ENCODE peak calls at places on chromosomes 3 and 15, in four cellular contexts. Z is K562, E is IMR-90, G is GM12878. L is an unnamed sample.

GRCh38 chr3:98522538-98523281 is at the start of gene CLDND1:
- DNase-seq in G (peak; percentile 88), Z (peak; percentile 96), E (peak; percentile 96), L (peak; percentile 98)

GRCh38 chr3:197811343-197811742 is 20.3 kb downstream of the LRCH3 start:
- DNase-seq in G (no peak), Z (no peak), E (peak; percentile 94), L (no peak)

GRCh38 chr3:53255360-53255774 is 455 bp downstream of the TKT start:
- DNase-seq in Z (no peak), E (no peak), G (no peak), L (peak; percentile 35)

GRCh38 chr3:56889131-56889530 is 87.4 kb upstream of the ARHGEF3 start:
- DNase-seq in G (no peak), E (no peak), Z (peak; percentile 9), L (no peak)

GRCh38 chr3:28915711-28916481 is 365.0 kb upstream of the RBMS3 start:
- DNase-seq in Z (no peak), E (peak; percentile 91), G (no peak), L (peak; percentile 80)

GRCh38 chr3:182414586-182414985 is 378.7 kb upstream of the ATP11B start:
- DNase-seq in E (no peak), Z (no peak), G (no peak), L (no peak)

GRCh38 chr3:122688996-122689395 is 8.4 kb downstream of the PARP14 start:
- DNase-seq in Z (no peak), E (no peak), G (no peak), L (no peak)

GRCh38 chr3:130761730-130762311 is 15.2 kb upstream of the PIK3R4 start:
- DNase-seq in Z (no peak), G (no peak), E (no peak), L (no peak)

GRCh38 chr3:177836671-177837070 is 639.4 kb upstream of the TBL1XR1 start:
- DNase-seq in E (no peak), Z (no peak), G (no peak), L (no peak)

GRCh38 chr3:24389108-24390090 is 105.3 kb downstream of the THRB start:
- DNase-seq in E (no peak), Z (no peak), G (no peak), L (no peak)

GRCh38 chr15:69943637-69944036 is 154.1 kb downstream of the TLE3 start:
- DNase-seq in G (no peak), Z (no peak), E (no peak), L (no peak)

GRCh38 chr3:86986666-86987420 is 4.1 kb downstream of the VGLL3 start:
- DNase-seq in Z (no peak), E (peak; percentile 65), G (no peak), L (no peak)

GRCh38 chr15:99055555-99056134 is 48.1 kb upstream of the PGPEP1L start:
- DNase-seq in Z (no peak), G (no peak), E (no peak), L (no peak)

GRCh38 chr3:58167431-58168351 is 43.1 kb downstream of the DNASE1L3 start:
- DNase-seq in G (no peak), Z (peak; percentile 75), E (peak; percentile 65), L (peak; percentile 64)

GRCh38 chr15:22979069-22979698 is 984 bp downstream of the CYFIP1 start:
- DNase-seq in Z (peak; percentile 69), G (no peak), E (peak; percentile 42), L (peak; percentile 59)

GRCh38 chr3:71254658-71255057 is 328.9 kb downstream of the FOXP1 start:
- DNase-seq in E (peak; percentile 63), G (no peak), Z (no peak), L (no peak)

GRCh38 chr3:123834631-123835030 is 49.5 kb downstream of the MYLK start:
- DNase-seq in E (peak; percentile 90), Z (no peak), G (no peak), L (peak; percentile 47)

GRCh38 chr3:115100806-115101205 is 46.3 kb downstream of the ZBTB20 start:
- DNase-seq in Z (no peak), E (no peak), G (no peak), L (no peak)

GRCh38 chr3:115099115-115099884 is 47.8 kb downstream of the ZBTB20 start:
- DNase-seq in G (no peak), E (peak; percentile 17), Z (no peak), L (peak; percentile 36)

GRCh38 chr3:115098354-115099073 is 48.6 kb downstream of the ZBTB20 start:
- DNase-seq in E (no peak), Z (no peak), G (no peak), L (no peak)

GRCh38 chr3:115095236-115095635 is 51.9 kb downstream of the ZBTB20 start:
- DNase-seq in E (no peak), Z (no peak), G (no peak), L (no peak)

GRCh38 chr3:115100172-115100571 is 46.9 kb downstream of the ZBTB20 start:
- DNase-seq in Z (no peak), G (peak; percentile 9), E (peak; percentile 70), L (peak; percentile 74)
- TF ChIP-seq FOS in Z (no peak), G (no peak), E (no peak), L (no peak)

GRCh38 chr3:46960801-46961200 is 15.7 kb downstream of the CCDC12 start:
- DNase-seq in G (no peak), E (no peak), Z (no peak), L (no peak)
- H3K4me2 ChIP-seq in G (peak overlapping the region; percentile 34), E (no peak overlapping the region), Z (no peak overlapping the region), L (peak overlapping the region; percentile 64)

GRCh38 chr15:89329329-89330084 is 5.1 kb downstream of the POLG start:
- DNase-seq in Z (no peak), G (no peak), E (no peak), L (no peak)
- TF ChIP-seq FOS in Z (no peak), G (no peak), E (no peak), L (no peak)

DNA sequence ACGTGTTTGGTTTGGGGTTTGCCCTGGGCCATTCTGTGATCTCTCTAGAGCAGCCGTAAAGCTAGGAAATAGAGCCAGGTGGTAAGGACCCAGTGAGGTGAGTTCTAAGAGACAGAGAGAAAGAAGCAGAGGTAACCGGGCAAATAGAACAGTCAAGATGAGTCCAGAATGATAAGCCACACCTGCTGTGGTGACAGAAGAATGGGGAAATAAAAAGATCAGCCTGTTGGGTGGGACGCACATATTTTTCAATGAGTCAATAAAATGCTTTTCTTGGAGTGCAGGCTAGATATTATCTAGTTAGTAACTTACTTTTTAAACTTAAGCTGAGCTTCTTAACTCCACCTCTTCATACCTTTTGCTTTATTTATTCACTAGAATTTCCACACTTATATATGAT is 135.0 kb downstream of the NFKBIZ start:
- DNase-seq in Z (no peak), G (no peak), E (no peak), L (no peak)
- H3K4me2 ChIP-seq in Z (no peak overlapping the region), G (no peak overlapping the region), E (no peak overlapping the region), L (no peak overlapping the region)

DNA sequence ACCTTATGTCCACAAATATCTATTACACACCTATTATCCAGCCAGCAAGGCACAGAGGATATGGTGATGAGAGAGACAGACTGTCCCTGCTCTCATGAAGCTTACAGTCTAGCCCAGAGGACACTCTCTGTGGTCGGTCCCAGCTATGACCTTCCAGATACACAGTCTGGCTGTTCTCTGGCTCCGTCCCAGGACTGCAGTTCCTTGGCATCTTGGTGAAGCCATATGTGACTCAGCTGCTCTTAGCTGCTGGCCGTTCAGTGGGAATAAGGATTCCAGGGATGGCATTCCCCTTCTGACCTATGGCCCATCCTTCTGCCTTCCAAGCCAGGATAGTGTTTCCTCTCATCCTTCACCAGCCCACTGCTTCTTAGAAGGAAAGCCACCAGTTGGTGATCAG is 30.8 kb downstream of the MEX3B start:
- DNase-seq in Z (no peak), E (peak; percentile 4), G (no peak), L (no peak)
- TF ChIP-seq FOS in Z (no peak), E (no peak), G (no peak), L (no peak)